ENCODE peak calls at places on chromosomes 13 and 19, in seven cellular contexts. One of them, this sample, is unnamed.

GRCh38 chr19:4388171-4389063 is 11.9 kb downstream of the SH3GL1 start:
- DNase-seq in frontal cortex: no peak
- DNase-seq in stimulated activated naive CD4-positive, alpha-beta T cell: no peak
- DNase-seq in activated B cell treated with CpG ODN at 0.5 μM for 24 hours: no peak
- DNase-seq in IMR-90: no peak
- DNase-seq in osteocyte: no peak
- DNase-seq in NCI-H2081: no peak
- DNase-seq in this sample: no peak

GRCh38 chr13:110509478-110509926 is 52.0 kb downstream of the RAB20 start:
- DNase-seq in frontal cortex: no peak
- DNase-seq in IMR-90: peak
- DNase-seq in NCI-H2081: peak
- DNase-seq in stimulated activated naive CD4-positive, alpha-beta T cell: no peak
- DNase-seq in activated B cell treated with CpG ODN at 0.5 μM for 24 hours: no peak
- DNase-seq in osteocyte: no peak
- DNase-seq in this sample: no peak

GRCh38 chr19:1112254-1113208 is 8.7 kb downstream of the GPX4 start:
- DNase-seq in IMR-90: no peak
- DNase-seq in NCI-H2081: no peak
- DNase-seq in activated B cell treated with CpG ODN at 0.5 μM for 24 hours: no peak
- DNase-seq in osteocyte: no peak
- DNase-seq in frontal cortex: no peak
- DNase-seq in stimulated activated naive CD4-positive, alpha-beta T cell: no peak
- DNase-seq in this sample: no peak

GRCh38 chr13:68099616-68100015 is 869.5 kb upstream of the PCDH9 start:
- DNase-seq in frontal cortex: no peak
- DNase-seq in stimulated activated naive CD4-positive, alpha-beta T cell: no peak
- DNase-seq in IMR-90: peak
- DNase-seq in osteocyte: no peak
- DNase-seq in activated B cell treated with CpG ODN at 0.5 μM for 24 hours: no peak
- DNase-seq in NCI-H2081: no peak
- DNase-seq in this sample: no peak

GRCh38 chr19:1755467-1756155 is 2.3 kb downstream of the ONECUT3 start:
- DNase-seq in IMR-90: no peak
- DNase-seq in activated B cell treated with CpG ODN at 0.5 μM for 24 hours: no peak
- DNase-seq in NCI-H2081: no peak
- DNase-seq in osteocyte: no peak
- DNase-seq in frontal cortex: no peak
- DNase-seq in stimulated activated naive CD4-positive, alpha-beta T cell: no peak
- DNase-seq in this sample: no peak

GRCh38 chr13:114077938-114078335 is 54.5 kb downstream of the RASA3 start:
- DNase-seq in stimulated activated naive CD4-positive, alpha-beta T cell: no peak
- DNase-seq in NCI-H2081: no peak
- DNase-seq in IMR-90: peak
- DNase-seq in osteocyte: no peak
- DNase-seq in frontal cortex: peak
- DNase-seq in activated B cell treated with CpG ODN at 0.5 μM for 24 hours: no peak
- DNase-seq in this sample: no peak

GRCh38 chr13:110554946-110555345 is 6.6 kb downstream of the RAB20 start:
- DNase-seq in NCI-H2081: no peak
- DNase-seq in frontal cortex: no peak
- DNase-seq in IMR-90: no peak
- DNase-seq in stimulated activated naive CD4-positive, alpha-beta T cell: no peak
- DNase-seq in osteocyte: no peak
- DNase-seq in activated B cell treated with CpG ODN at 0.5 μM for 24 hours: no peak
- DNase-seq in this sample: no peak

GRCh38 chr13:66111628-66112027 is 1118.5 kb downstream of the PCDH9 start:
- DNase-seq in osteocyte: no peak
- DNase-seq in frontal cortex: no peak
- DNase-seq in IMR-90: no peak
- DNase-seq in NCI-H2081: no peak
- DNase-seq in activated B cell treated with CpG ODN at 0.5 μM for 24 hours: no peak
- DNase-seq in stimulated activated naive CD4-positive, alpha-beta T cell: no peak
- DNase-seq in this sample: no peak

GRCh38 chr19:7083076-7083956 is 13.8 kb downstream of the ZNF557 start:
- DNase-seq in NCI-H2081: peak
- DNase-seq in activated B cell treated with CpG ODN at 0.5 μM for 24 hours: no peak
- DNase-seq in osteocyte: no peak
- DNase-seq in IMR-90: peak
- DNase-seq in stimulated activated naive CD4-positive, alpha-beta T cell: peak
- DNase-seq in frontal cortex: no peak
- DNase-seq in this sample: no peak

This sample was measured in central memory CD4-positive, alpha-beta T cell.